ENCODE peak calls at places on chromosomes 13 and 19, in nine cellular contexts. N, K, E, Q, Z, O, V, P and F are unnamed samples.

GRCh38 chr13:78030351-78030750 is 111.7 kb upstream of the EDNRB start:
- DNase-seq in N (no peak), K (no peak), E (no peak), Q (no peak), Z (no peak), O (no peak), V (no peak), P (no peak), F (no peak)

GRCh38 chr13:82688400-82688999 is 1193.8 kb downstream of the SLITRK1 start:
- DNase-seq in N (no peak), K (no peak), E (no peak), Q (no peak), Z (no peak), O (no peak), V (no peak), P (no peak), F (no peak)

GRCh38 chr19:2057484-2058469 is 6.7 kb upstream of the MKNK2 start:
- DNase-seq in N (no peak), K (no peak), E (peak), Q (no peak), Z (no peak), O (no peak), V (no peak), P (no peak), F (no peak)

GRCh38 chr19:48698046-48698445 is 2.3 kb downstream of the FUT2 start:
- DNase-seq in N (no peak), K (no peak), E (no peak), Q (no peak), Z (no peak), O (no peak), V (no peak), P (no peak), F (no peak)

GRCh38 chr19:5666921-5667610 is 13.2 kb downstream of the MICOS13 start:
- DNase-seq in N (no peak), K (no peak), E (no peak), Q (no peak), Z (no peak), O (no peak), V (no peak), P (no peak), F (no peak)

GRCh38 chr13:114079601-114080536 is 52.6 kb downstream of the RASA3 start:
- DNase-seq in N (peak), K (no peak), E (peak), Q (no peak), Z (no peak), O (no peak), V (no peak), P (peak), F (no peak)

GRCh38 chr19:56837492-56837891 is 3.0 kb downstream of the PEG3 start:
- DNase-seq in N (no peak), K (no peak), E (peak), Q (peak), Z (peak), O (peak), V (no peak), P (peak), F (no peak)

GRCh38 chr13:36549126-36549702 is 116.9 kb downstream of the CCNA1 start:
- DNase-seq in N (no peak), K (no peak), E (no peak), Q (no peak), Z (no peak), O (no peak), V (no peak), P (no peak), F (no peak)

GRCh38 chr19:16334421-16334820 is 9.8 kb downstream of the KLF2 start:
- DNase-seq in N (no peak), K (no peak), E (no peak), Q (no peak), Z (no peak), O (no peak), V (no peak), P (no peak), F (no peak)

GRCh38 chr19:47176071-47176626 is 45.5 kb downstream of the SAE1 start:
- DNase-seq in N (no peak), K (no peak), E (no peak), Q (no peak), Z (no peak), O (no peak), V (no peak), P (no peak), F (no peak)

GRCh38 chr19:53467503-53468262 is at the start of gene ZNF813:
- DNase-seq in N (peak), K (peak), E (peak), Q (peak), Z (peak), O (peak), V (peak), P (peak), F (peak)

GRCh38 chr13:54563286-54563685 is 1534.7 kb downstream of the OLFM4 start:
- DNase-seq in N (no peak), K (no peak), E (no peak), Q (no peak), Z (no peak), O (no peak), V (no peak), P (no peak), F (no peak)

GRCh38 chr13:92429231-92429630 is 797.4 kb upstream of the GPC6 start:
- DNase-seq in N (no peak), K (no peak), E (no peak), Q (no peak), Z (no peak), O (no peak), V (no peak), P (no peak), F (no peak)

GRCh38 chr19:14530005-14530348 is 583 bp downstream of the TECR start:
- DNase-seq in N (no peak), K (no peak), E (no peak), Q (no peak), Z (no peak), O (no peak), V (peak), P (peak), F (no peak)

GRCh38 chr19:13135068-13136062 is 14.8 kb downstream of the STX10 start:
- DNase-seq in N (no peak), K (no peak), E (no peak), Q (no peak), Z (no peak), O (no peak), V (no peak), P (no peak), F (no peak)

GRCh38 chr19:33373701-33374405 is at the start of gene CEBPG:
- DNase-seq in N (no peak), K (no peak), E (peak), Q (peak), Z (peak), O (no peak), V (peak), P (peak), F (no peak)
- TF ChIP-seq CTCF in N (no peak), K (peak), E (peak), Q (no peak), Z (peak), O (no peak), V (peak), P (peak), F (no peak)

GRCh38 chr19:52270266-52270885 is 989 bp downstream of the ZNF766 start:
- DNase-seq in N (no peak), K (no peak), E (no peak), Q (no peak), Z (no peak), O (no peak), V (peak), P (no peak), F (no peak)
- TF ChIP-seq CTCF in N (no peak), K (no peak), E (no peak), Q (no peak), Z (no peak), O (no peak), V (no peak), P (no peak), F (no peak)

DNA sequence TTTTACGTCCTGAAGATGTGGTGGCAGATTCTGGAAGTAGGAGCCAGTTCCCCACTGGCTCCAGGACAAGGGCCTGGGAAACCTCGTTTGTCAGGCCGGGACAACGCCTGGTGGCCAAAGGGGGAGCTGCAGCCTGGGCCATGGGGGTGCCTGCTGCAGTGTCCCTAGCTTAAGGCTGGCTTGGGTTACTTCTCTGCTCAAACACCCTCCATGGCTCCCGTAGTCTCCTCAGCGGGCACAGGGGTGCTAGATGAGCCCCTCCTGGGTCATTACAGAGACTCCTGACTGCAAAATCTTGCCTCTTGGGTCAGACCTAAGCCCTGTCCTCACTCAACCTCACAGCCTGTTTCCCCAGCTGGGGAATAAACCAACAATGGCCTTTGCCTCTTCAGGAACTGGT is 14.7 kb downstream of the CILP2 start:
- DNase-seq in N (no peak), K (no peak), E (no peak), Q (peak), Z (no peak), O (no peak), V (peak), P (no peak), F (no peak)
- TF ChIP-seq CTCF in N (peak), K (peak), E (no peak), Q (peak), Z (peak), O (peak), V (peak), P (peak), F (no peak)

GRCh38 chr13:29103036-29103800 is 283.1 kb downstream of the MTUS2 start:
- DNase-seq in N (no peak), K (no peak), E (no peak), Q (no peak), Z (no peak), O (no peak), V (no peak), P (no peak), F (no peak)

GRCh38 chr13:29106651-29107050 is 286.5 kb downstream of the MTUS2 start:
- DNase-seq in N (no peak), K (no peak), E (no peak), Q (no peak), Z (no peak), O (no peak), V (no peak), P (no peak), F (no peak)

GRCh38 chr13:29110003-29110402 is 289.9 kb downstream of the MTUS2 start:
- DNase-seq in N (no peak), K (no peak), E (no peak), Q (no peak), Z (no peak), O (no peak), V (no peak), P (no peak), F (no peak)

GRCh38 chr13:29104461-29104860 is 284.3 kb downstream of the MTUS2 start:
- DNase-seq in N (no peak), K (no peak), E (no peak), Q (no peak), Z (no peak), O (no peak), V (no peak), P (no peak), F (no peak)

GRCh38 chr13:29105779-29106178 is 285.6 kb downstream of the MTUS2 start:
- DNase-seq in N (no peak), K (no peak), E (no peak), Q (no peak), Z (no peak), O (no peak), V (peak), P (no peak), F (no peak)
- TF ChIP-seq CTCF in N (no peak), K (no peak), E (no peak), Q (peak), Z (no peak), O (no peak), V (peak), P (peak), F (no peak)

DNA sequence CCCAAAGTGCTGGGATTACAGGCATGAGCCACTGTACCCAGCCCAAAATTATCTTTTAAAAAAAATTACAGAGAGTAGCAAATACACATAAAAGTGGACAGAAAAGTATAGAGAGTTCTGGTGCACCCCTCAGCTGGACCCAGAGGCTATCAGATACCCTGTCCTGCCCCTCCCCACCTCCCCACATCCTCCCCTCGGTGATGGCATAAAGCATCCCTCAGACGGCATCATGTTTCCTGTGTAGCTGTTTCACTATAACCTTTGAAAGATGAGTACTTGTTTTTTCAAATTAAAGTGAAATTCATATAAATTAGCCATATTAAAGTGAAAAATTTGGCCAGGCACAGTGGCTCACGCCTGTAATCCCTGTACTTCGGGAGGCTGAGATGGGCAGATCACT is 20.1 kb downstream of the SLC27A1 start:
- DNase-seq in N (no peak), K (no peak), E (no peak), Q (no peak), Z (no peak), O (no peak), V (no peak), P (no peak), F (no peak)
- TF ChIP-seq CTCF in N (no peak), K (no peak), E (no peak), Q (no peak), Z (no peak), O (no peak), V (no peak), P (no peak), F (no peak)

GRCh38 chr19:7113233-7113632 is 43.7 kb downstream of the ZNF557 start:
- DNase-seq in N (no peak), K (no peak), E (no peak), Q (no peak), Z (no peak), O (no peak), V (peak), P (no peak), F (no peak)

GRCh38 chr19:7112675-7113074 is 43.2 kb downstream of the ZNF557 start:
- DNase-seq in N (no peak), K (no peak), E (no peak), Q (no peak), Z (no peak), O (no peak), V (no peak), P (no peak), F (no peak)

GRCh38 chr19:7117248-7117647 is 47.7 kb downstream of the ZNF557 start:
- DNase-seq in N (no peak), K (no peak), E (no peak), Q (no peak), Z (no peak), O (no peak), V (no peak), P (no peak), F (no peak)

GRCh38 chr19:7119582-7119981 is 50.1 kb downstream of the ZNF557 start:
- DNase-seq in N (no peak), K (no peak), E (no peak), Q (no peak), Z (no peak), O (no peak), V (no peak), P (no peak), F (no peak)

GRCh38 chr19:7115721-7116120 is 46.2 kb downstream of the ZNF557 start:
- DNase-seq in N (no peak), K (no peak), E (no peak), Q (no peak), Z (no peak), O (no peak), V (no peak), P (no peak), F (no peak)
- TF ChIP-seq CTCF in N (no peak), K (no peak), E (no peak), Q (no peak), Z (no peak), O (no peak), V (no peak), P (no peak), F (no peak)

GRCh38 chr13:107138468-107138867 is 570.5 kb upstream of the ARGLU1 start:
- DNase-seq in N (no peak), K (no peak), E (no peak), Q (peak), Z (no peak), O (no peak), V (peak), P (no peak), F (no peak)
- TF ChIP-seq CTCF in N (no peak), K (no peak), E (no peak), Q (peak), Z (no peak), O (no peak), V (peak), P (no peak), F (no peak)

GRCh38 chr19:3721131-3721899 is 13.1 kb downstream of the TJP3 start:
- DNase-seq in N (peak), K (no peak), E (peak), Q (peak), Z (peak), O (no peak), V (peak), P (peak), F (peak)
- TF ChIP-seq CTCF in N (no peak), K (no peak), E (peak), Q (no peak), Z (no peak), O (no peak), V (no peak), P (no peak), F (no peak)

DNA sequence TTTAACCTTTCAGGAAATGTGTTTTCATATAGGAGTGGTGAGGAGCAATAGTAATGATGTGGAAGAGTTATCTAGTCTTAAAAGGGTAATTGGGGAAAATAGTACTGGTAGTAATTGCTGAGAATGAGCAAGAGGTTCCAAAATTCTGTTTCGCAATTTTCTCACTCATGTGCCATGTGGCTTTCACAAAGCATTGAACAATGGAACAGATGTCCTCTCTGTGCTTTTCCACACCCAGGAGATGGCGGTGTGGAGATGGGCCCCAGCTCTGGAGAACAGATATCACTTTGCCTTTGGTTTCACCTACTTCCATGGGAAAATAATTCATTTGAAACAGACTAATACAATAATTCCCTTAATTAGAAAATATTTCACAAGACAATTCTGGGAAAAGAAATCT is 170.0 kb upstream of the SLC10A2 start:
- DNase-seq in N (no peak), K (no peak), E (no peak), Q (peak), Z (no peak), O (no peak), V (peak), P (no peak), F (no peak)
- TF ChIP-seq CTCF in N (no peak), K (peak), E (no peak), Q (peak), Z (no peak), O (no peak), V (peak), P (no peak), F (no peak)

GRCh38 chr13:42926043-42926442 is 66.0 kb downstream of the EPSTI1 start:
- DNase-seq in N (no peak), K (no peak), E (no peak), Q (no peak), Z (no peak), O (no peak), V (no peak), P (no peak), F (no peak)

GRCh38 chr13:42926555-42926954 is 65.5 kb downstream of the EPSTI1 start:
- DNase-seq in N (no peak), K (no peak), E (no peak), Q (no peak), Z (no peak), O (no peak), V (no peak), P (no peak), F (no peak)

GRCh38 chr13:42930136-42930535 is 61.9 kb downstream of the EPSTI1 start:
- DNase-seq in N (no peak), K (no peak), E (no peak), Q (no peak), Z (no peak), O (no peak), V (no peak), P (no peak), F (no peak)

GRCh38 chr13:42925626-42926025 is 66.4 kb downstream of the EPSTI1 start:
- DNase-seq in N (no peak), K (no peak), E (no peak), Q (no peak), Z (no peak), O (no peak), V (no peak), P (no peak), F (no peak)

DNA sequence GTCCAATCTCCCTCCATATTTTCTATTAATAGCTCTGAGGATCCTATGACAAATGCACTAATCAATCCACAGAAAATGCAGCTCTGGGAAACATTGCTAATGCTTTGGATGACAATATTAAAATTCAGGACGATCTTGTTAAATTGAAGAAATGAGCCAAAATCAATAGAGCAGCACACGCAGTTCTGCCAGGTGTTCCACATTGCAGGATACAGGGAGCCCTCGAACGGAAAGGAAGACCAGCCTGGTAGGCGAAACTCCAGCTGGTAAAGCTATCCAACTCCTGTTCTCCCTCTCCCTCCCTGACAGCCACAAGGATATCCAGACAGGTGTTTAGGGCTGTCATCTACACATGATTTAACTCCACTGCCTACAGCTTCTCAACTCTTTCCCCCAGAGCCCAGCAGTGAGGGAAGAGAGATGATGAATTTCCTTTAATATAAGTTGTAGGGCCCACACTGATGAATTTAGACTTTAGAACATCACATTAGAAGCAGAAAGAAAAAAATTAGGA is 67.7 kb downstream of the EPSTI1 start:
- DNase-seq in N (no peak), K (no peak), E (no peak), Q (no peak), Z (no peak), O (no peak), V (no peak), P (no peak), F (no peak)
- TF ChIP-seq CTCF in N (no peak), K (no peak), E (no peak), Q (no peak), Z (no peak), O (no peak), V (no peak), P (no peak), F (no peak)